ENCODE peak calls at places on chromosomes 7 and 10, in four cellular contexts. F is HL-60, L is SK-N-MC, Z is suprapubic skin. U is an unnamed sample.

GRCh38 chr10:78643513-78643912 is 425.3 kb upstream of the ZMIZ1 start:
- DNase-seq in F (no peak), L (no peak), Z (no peak), U (no peak)

GRCh38 chr10:66752714-66753113 is 173.1 kb upstream of the LRRTM3 start:
- DNase-seq in F (no peak), L (no peak), Z (no peak), U (no peak)

GRCh38 chr7:27587429-27587828 is 75.3 kb downstream of the HIBADH start:
- DNase-seq in F (no peak), L (no peak), Z (no peak), U (no peak)

GRCh38 chr10:85580585-85580984 is 786.0 kb downstream of the GRID1 start:
- DNase-seq in F (no peak), L (no peak), Z (no peak), U (no peak)

GRCh38 chr10:74419491-74420466 is 268.8 kb downstream of the ADK start:
- DNase-seq in F (peak), L (no peak), Z (no peak), U (no peak)

GRCh38 chr10:5442056-5442989 is 30.0 kb downstream of the NET1 start:
- DNase-seq in F (no peak), L (no peak), Z (no peak), U (no peak)

GRCh38 chr10:116470768-116471415 is 43.2 kb downstream of the PNLIPRP3 start:
- DNase-seq in F (peak), L (no peak), Z (no peak), U (no peak)

GRCh38 chr7:102236592-102237287 is 49.9 kb upstream of the SH2B2 start:
- DNase-seq in F (peak), L (peak), Z (no peak), U (peak)

GRCh38 chr10:48551796-48552591 is 52.9 kb downstream of the ARHGAP22 start:
- DNase-seq in F (peak), L (no peak), Z (no peak), U (peak)

GRCh38 chr7:5354460-5355279 is 69.0 kb downstream of the TNRC18 start:
- DNase-seq in F (no peak), L (no peak), Z (peak), U (no peak)

GRCh38 chr10:91190876-91191580 is 29.4 kb upstream of the PCGF5 start:
- DNase-seq in F (no peak), L (no peak), Z (no peak), U (no peak)

GRCh38 chr10:122492955-122493597 is 31.7 kb downstream of the HTRA1 start:
- DNase-seq in F (no peak), L (no peak), Z (no peak), U (no peak)

GRCh38 chr10:110918269-110918632 is 729 bp downstream of the BBIP1 start:
- DNase-seq in F (peak), L (no peak), Z (peak), U (no peak)

GRCh38 chr7:92289321-92289720 is 43.5 kb downstream of the ANKIB1 start:
- DNase-seq in F (no peak), L (no peak), Z (no peak), U (no peak)

GRCh38 chr7:101116898-101117297 is 10.0 kb upstream of the SERPINE1 start:
- DNase-seq in F (no peak), L (no peak), Z (no peak), U (no peak)

GRCh38 chr7:41244246-41244645 is 458.6 kb downstream of the INHBA start:
- DNase-seq in F (no peak), L (no peak), Z (no peak), U (no peak)

GRCh38 chr10:109971640-109972039 is 36.1 kb upstream of the ADD3 start:
- DNase-seq in F (no peak), L (no peak), Z (no peak), U (no peak)

DNA sequence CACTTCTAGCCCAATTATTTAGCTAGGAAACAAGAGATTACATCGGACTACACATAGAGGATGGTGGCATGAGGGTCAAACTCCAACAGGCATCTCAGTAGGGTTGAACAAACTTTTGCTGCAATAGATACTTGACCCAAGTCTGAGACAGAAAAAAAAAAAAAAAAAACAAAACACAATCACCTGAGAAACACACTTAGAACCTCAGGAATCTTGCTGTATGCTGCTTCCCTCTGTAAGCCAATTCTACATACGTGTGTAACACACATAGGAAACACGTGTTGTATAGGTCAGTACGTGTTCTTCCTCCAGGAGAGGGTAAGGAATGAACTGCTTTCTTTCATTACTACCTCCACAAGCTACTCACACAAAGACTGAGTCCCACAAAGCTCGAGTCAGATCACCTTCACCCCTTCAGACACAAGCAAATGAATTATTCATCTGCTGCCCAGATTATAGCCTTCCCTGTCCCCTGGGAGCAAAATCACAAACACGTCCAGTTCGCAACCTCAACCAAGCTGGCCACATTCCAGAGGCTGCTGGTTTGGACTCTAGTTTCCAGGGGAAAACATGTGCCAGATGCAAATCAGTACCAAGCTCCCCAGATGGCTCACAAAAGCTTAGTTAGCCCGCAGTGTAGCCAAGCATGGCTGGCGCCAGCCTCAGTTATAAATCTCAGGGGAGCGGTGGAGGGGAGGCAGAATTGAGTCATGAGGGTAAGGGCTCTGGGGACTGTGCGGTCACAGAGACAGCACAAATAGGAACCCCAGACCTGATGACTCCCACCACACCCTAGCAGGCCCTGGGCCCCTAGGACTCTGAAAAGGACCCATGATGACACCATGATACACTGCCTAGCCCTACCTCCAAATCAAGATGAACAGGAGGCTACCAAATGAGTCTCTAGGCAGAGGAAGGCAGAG is 15.1 kb downstream of the PSAP start:
- DNase-seq in F (no peak), L (no peak), Z (peak), U (peak)
- TF ChIP-seq POLR2AphosphoS5 in F (no peak), L (no peak), Z (no peak), U (peak)

DNA sequence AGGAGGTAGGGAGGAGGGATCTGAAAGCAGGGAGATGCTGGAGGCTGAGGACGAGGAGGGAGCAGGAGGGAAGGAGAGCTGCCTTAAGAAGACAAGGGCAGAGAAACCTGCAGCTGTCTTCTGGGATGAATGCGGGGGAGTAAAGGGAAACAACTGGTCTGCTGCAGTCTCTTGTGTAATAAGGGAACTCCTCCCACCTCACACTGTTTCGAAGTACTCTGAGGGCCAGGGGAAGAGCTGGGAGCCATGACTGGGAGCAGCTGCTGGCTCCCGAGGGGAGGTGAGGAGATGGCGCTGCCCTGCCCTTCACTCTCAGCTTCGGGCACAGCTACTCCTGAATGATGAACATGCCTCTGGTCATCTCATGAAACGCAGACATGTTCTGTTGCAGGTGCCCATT is 65.1 kb downstream of the CLEC2L start:
- DNase-seq in F (peak), L (no peak), Z (no peak), U (no peak)
- TF ChIP-seq POLR2AphosphoS5 in F (peak), L (no peak), Z (no peak), U (no peak)

GRCh38 chr10:34161948-34162347 is 653.1 kb downstream of the PARD3 start:
- DNase-seq in F (no peak), L (no peak), Z (no peak), U (no peak)

GRCh38 chr10:34168429-34168828 is 646.7 kb downstream of the PARD3 start:
- DNase-seq in F (no peak), L (no peak), Z (no peak), U (no peak)

GRCh38 chr10:34160595-34160994 is 654.5 kb downstream of the PARD3 start:
- DNase-seq in F (no peak), L (no peak), Z (no peak), U (no peak)

GRCh38 chr10:34164029-34164428 is 651.1 kb downstream of the PARD3 start:
- DNase-seq in F (no peak), L (no peak), Z (no peak), U (no peak)

DNA sequence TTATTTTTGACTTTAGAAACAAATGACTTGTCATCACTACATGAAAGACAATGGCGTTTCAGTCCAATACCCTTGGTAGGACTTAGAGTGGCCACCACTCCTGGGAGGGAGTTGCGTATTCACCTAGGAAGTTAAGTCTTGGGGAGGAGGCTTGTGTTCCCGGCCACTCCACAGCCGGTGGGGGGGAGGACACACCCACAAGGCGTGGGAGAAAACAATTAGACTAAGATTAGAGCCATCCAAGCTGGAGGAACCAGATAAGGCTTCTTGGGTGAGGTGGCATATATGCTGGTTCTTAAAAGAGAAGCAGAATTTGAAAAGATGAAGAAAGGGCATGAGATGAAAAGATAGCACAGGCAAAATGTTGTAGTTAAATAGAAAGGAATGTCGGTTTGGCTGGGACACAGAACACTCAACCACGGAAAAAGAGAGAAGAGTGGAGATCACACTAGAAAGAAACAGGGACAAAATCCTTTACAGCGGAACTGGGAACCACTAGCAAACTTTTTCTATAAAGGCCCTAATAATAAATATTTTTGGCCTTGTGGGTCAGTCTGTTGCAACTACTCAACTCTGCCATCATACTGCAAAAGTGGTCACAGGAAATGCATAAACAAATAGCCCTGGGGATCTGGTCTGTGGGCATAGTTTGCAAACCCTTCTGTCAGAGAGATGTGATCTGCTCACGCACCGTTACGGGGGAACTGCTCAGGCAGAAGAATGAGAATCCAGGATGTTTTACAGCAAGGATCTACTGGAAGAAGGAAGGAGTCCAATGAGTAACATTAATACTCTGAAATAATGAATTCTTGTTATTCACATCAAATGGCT is 651.8 kb downstream of the PARD3 start:
- DNase-seq in F (no peak), L (no peak), Z (no peak), U (no peak)
- TF ChIP-seq POLR2AphosphoS5 in F (no peak), L (no peak), Z (no peak), U (no peak)

DNA sequence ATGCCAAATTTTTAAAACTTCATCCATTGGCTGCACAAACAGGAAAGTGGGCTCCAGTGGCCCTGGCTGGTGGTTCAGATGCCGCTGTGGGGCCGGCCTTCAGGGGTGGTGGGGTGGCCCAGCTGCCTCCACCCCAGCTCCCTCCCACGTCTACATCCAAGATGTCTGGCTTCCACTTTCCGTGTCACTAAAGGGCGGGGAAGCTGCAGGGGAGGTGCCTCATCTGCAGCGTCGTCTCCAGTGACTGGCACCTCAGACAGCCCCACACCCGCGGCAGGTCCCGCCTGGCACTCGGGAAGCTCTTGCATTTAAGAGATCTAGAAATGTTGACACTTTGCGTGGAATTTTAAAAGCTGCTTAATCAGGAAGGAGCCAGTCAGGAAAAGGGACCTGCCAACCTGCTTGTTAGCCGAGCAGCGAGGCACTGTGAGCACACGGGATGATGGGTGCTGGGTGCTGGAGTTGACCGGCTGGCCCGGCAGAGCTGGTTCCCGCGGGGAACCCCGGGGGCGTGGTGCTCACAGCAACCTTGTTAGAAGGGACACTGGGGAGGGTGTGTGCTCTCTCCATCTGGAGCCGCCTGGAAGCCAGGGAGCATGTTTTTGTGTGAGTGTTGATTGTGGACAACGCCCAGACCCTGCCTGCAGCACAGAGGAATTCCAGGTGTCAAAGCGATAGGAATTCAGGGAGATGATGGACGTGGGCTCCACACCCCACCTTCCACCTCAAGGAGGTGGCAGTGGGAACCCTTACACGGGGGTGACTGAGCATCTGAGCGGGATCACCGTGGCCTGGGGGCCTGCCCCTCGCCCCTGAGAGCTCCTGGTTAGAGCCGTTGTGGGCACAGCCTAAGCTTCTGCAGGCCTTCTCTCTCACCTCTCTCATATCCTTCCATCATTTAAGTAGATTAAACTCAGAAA is 320.5 kb downstream of the PTPRN2 start:
- DNase-seq in F (no peak), L (no peak), Z (peak), U (no peak)
- TF ChIP-seq POLR2AphosphoS5 in F (no peak), L (no peak), Z (no peak), U (no peak)

DNA sequence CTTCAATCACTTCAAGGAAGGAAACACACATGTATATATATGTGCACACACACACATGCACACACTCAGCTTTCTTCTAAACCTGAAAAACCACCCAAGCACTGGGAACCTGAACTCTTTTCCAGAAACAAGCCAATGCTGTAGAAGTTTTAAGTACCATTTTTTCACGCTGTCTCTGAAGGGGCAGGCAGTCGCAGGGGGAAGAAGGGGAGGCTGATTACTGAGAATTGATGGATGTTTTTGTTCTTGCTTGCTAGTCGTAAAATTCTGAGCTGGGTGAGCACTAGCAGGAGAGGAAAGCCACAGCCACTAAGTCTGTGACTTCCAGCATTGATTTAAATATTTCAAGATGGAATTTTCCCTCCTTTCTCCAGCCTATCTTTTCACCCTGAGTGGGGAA is 391.8 kb downstream of the CALN1 start:
- DNase-seq in F (no peak), L (no peak), Z (no peak), U (no peak)
- TF ChIP-seq POLR2AphosphoS5 in F (no peak), L (no peak), Z (no peak), U (no peak)

U was measured in GM12892.